ENCODE peak calls at places on chromosomes 5 and 9, in four cellular contexts. N, Y, T and O are unnamed samples.

GRCh38 chr9:134661299-134661698 is 19.7 kb downstream of the COL5A1 start:
- DNase-seq in Y (no peak), T (peak; percentile 59), N (no peak), O (no peak)

GRCh38 chr5:157100140-157100679 is 8.6 kb downstream of the HAVCR2 start:
- DNase-seq in Y (no peak), N (no peak), T (peak; percentile 43), O (peak; percentile 27)

GRCh38 chr9:137968235-137968634 is 90.7 kb downstream of the CACNA1B start:
- DNase-seq in Y (no peak), T (no peak), N (no peak), O (no peak)

GRCh38 chr9:130426883-130427282 is 17.9 kb upstream of the ASS1 start:
- DNase-seq in N (peak; percentile 92), T (no peak), Y (peak; percentile 93), O (peak; percentile 39)

GRCh38 chr5:73751254-73751914 is 125.4 kb downstream of the ARHGEF28 start:
- DNase-seq in N (no peak), T (no peak), Y (no peak), O (no peak)

GRCh38 chr5:121462441-121462840 is 389.2 kb upstream of the FTMT start:
- DNase-seq in Y (no peak), T (no peak), N (no peak), O (no peak)

GRCh38 chr9:130003943-130004552 is 38.9 kb downstream of the FNBP1 start:
- DNase-seq in Y (no peak), T (no peak), N (no peak), O (no peak)

GRCh38 chr5:143652104-143652700 is 159.8 kb upstream of the HMHB1 start:
- DNase-seq in Y (peak; percentile 55), T (no peak), N (peak; percentile 33), O (peak; percentile 45)

GRCh38 chr9:135663857-135664256 is 748 bp downstream of the LCN9 start:
- DNase-seq in N (no peak), T (no peak), Y (no peak), O (no peak)

GRCh38 chr5:40797273-40798011 is 732 bp downstream of the PRKAA1 start:
- DNase-seq in Y (peak; percentile 64), N (peak; percentile 37), T (peak; percentile 54), O (peak; percentile 59)

GRCh38 chr5:157828949-157829639 is 29.9 kb downstream of the CLINT1 start:
- DNase-seq in T (no peak), Y (peak; percentile 7), N (peak; percentile 10), O (no peak)

GRCh38 chr5:31678180-31678579 is 39.2 kb downstream of the PDZD2 start:
- DNase-seq in T (no peak), N (no peak), Y (no peak), O (no peak)

GRCh38 chr9:12702160-12702758 is 9.1 kb downstream of the TYRP1 start:
- DNase-seq in Y (peak; percentile 41), T (peak; percentile 41), N (peak; percentile 57), O (peak; percentile 85)

GRCh38 chr5:166014256-166014655 is 2277.2 kb upstream of the WWC1 start:
- DNase-seq in T (no peak), N (peak; percentile 26), Y (no peak), O (no peak)

GRCh38 chr5:134437340-134438267 is 25.9 kb upstream of the CDKN2AIPNL start:
- DNase-seq in Y (no peak), T (no peak), N (peak; percentile 30), O (peak; percentile 84)

GRCh38 chr9:87812375-87813118 is 70.1 kb upstream of the SPATA31E1 start:
- DNase-seq in T (peak; percentile 54), Y (peak; percentile 62), N (peak; percentile 70), O (peak; percentile 74)

GRCh38 chr9:122236681-122237080 is 7.9 kb upstream of the LHX6 start:
- DNase-seq in N (no peak), Y (no peak), T (no peak), O (no peak)

GRCh38 chr5:15683332-15683731 is 183.4 kb downstream of the FBXL7 start:
- DNase-seq in N (no peak), Y (no peak), T (no peak), O (no peak)

GRCh38 chr9:4883326-4883873 is 90.7 kb downstream of the RCL1 start:
- DNase-seq in N (no peak), Y (no peak), T (no peak), O (no peak)

GRCh38 chr9:134304306-134304705 is 21.9 kb upstream of the RXRA start:
- DNase-seq in N (no peak), T (no peak), Y (no peak), O (no peak)

GRCh38 chr5:178545156-178545555 is 45.0 kb downstream of the COL23A1 start:
- DNase-seq in N (no peak), Y (no peak), T (no peak), O (no peak)

DNA sequence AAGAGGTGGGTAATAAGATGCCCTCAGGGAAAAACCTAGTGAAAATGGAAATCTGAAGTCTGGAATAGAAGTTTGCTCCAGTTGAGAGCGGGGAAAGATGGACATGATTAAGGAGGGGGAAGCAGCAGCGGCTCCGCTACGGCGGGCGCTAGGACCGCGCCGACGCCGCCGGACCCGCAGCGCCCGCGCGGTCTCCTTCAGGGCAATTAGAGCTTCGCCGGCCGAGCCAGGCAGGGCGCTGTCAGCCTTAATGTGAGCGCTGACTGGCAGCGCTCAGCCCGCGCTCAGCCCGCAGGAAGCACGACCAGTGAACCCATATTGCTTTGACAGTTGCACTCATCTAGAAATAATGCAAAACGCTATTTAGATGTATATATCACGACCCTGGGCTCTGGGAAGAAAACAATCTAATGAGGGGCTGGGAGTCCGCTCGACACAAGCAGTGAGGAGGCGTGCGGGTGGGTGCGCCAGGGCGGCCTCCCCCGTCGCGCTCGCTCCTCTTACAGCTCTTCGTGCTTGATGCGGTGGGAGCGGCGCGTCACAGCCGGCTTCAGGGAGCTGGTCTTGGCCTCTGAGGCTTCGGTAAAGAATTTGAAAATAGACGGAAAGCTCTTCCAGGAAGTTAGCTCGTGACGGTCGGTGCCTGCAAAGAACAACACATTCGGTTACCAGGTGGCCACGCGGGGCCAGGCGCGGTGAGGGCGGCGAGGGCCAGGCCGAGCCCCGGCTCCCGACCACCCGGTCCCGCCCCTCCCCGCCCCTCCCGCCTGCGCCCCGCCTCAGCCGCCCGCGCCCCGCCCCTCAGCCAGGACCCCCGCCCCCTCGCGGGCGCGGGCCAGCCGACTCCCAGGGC is 37.7 kb downstream of the NR2F1 start:
- DNase-seq in N (peak; percentile 49), T (peak; percentile 61), Y (peak; percentile 67), O (peak; percentile 43)
- TF ChIP-seq CTCF in N (peak; percentile 37), T (no peak), Y (no peak), O (peak; percentile 5)

GRCh38 chr9:117413346-117414219 is 1.3 kb downstream of the ASTN2 start:
- DNase-seq in Y (peak; percentile 1), N (no peak), T (no peak), O (no peak)
- H3K4me3 ChIP-seq in Y (no peak overlapping the region), N (no peak overlapping the region), T (no peak overlapping the region), O (no peak overlapping the region)

GRCh38 chr9:15961217-15961616 is 408.4 kb downstream of the CCDC171 start:
- DNase-seq in T (no peak), Y (no peak), N (no peak), O (no peak)

GRCh38 chr9:15965246-15965745 is 412.5 kb downstream of the CCDC171 start:
- DNase-seq in N (no peak), Y (no peak), T (no peak), O (no peak)

GRCh38 chr9:15966471-15966870 is 413.6 kb downstream of the CCDC171 start:
- DNase-seq in Y (no peak), T (no peak), N (no peak), O (no peak)

GRCh38 chr9:15972760-15973159 is 419.9 kb downstream of the CCDC171 start:
- DNase-seq in N (no peak), T (no peak), Y (no peak), O (no peak)

DNA sequence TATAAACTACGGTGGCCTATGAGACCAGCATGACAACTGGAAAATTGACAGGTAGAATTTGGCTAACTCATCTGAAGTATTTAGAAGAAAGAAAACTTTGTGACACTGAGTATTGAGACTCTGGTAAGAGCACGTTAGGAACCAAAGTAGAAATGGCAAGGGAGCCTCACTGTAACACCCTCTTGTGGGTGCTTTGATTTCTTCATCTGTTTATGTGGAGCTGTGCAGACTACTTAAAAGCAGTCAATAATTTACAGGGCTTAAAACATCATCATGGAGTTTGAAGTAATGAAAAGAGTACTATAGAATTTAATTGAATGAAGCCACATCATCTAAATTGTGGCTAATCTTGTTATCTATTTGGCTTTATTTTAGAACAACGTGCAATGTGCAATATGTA is 414.2 kb downstream of the CCDC171 start:
- DNase-seq in Y (no peak), N (no peak), T (no peak), O (no peak)
- TF ChIP-seq CTCF in Y (no peak), N (no peak), T (no peak), O (no peak)

GRCh38 chr5:115961413-115962238 is 649 bp upstream of the LVRN start:
- DNase-seq in T (peak; percentile 74), N (no peak), Y (no peak), O (peak; percentile 38)
- H3K4me3 ChIP-seq in T (peak overlapping the region; percentile 33), N (no peak overlapping the region), Y (no peak overlapping the region), O (peak overlapping the region; percentile 25)

GRCh38 chr5:112921031-112921832 is 795 bp downstream of the REEP5 start:
- DNase-seq in T (peak; percentile 56), N (peak; percentile 55), Y (peak; percentile 66), O (peak; percentile 54)
- TF ChIP-seq CTCF in T (no peak), N (no peak), Y (no peak), O (no peak)

DNA sequence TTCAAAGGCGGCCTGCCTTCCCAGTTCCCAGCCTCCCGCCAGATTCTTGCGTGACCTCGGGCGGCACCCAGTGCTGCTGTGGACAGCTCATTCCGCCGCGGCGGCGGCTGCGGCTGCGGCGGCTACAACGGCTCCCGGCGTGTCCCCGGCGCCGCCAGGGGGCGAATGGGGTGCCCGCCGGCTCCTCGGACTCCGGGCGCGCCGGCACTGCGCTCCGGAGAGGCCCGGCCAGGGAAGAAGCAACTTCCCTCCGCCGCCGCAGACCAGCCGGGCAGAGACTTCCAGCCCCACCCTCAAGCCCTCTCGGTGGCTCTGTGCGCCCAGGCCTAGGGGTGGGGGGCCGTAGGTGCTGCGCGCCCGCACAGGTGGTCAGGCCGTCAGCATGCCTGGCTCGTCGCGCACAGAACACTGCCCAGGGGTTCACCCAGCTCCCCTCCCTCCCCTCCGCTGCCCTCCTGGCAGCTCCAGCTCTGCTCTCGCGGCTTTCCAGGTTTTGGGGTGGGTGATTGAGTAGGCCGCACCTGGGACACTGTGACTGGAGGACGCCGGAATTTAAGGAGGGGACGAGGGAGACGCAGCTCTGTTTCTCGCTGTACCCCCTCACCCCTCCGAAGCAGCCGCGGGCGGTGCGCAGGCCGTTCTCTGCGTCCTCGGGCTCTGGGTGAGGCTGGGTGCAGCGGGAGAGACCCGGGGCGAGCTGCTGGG is 20.2 kb downstream of the IGIP start:
- DNase-seq in Y (peak; percentile 44), N (peak; percentile 37), T (peak; percentile 76), O (peak; percentile 59)
- H3K4me3 ChIP-seq in Y (no peak overlapping the region), N (peak overlapping the region; percentile 38), T (peak overlapping the region; percentile 36), O (peak overlapping the region; percentile 50)

GRCh38 chr5:1844708-1845436 is 37.9 kb downstream of the IRX4 start:
- DNase-seq in T (no peak), N (no peak), Y (no peak), O (no peak)
- TF ChIP-seq CTCF in T (no peak), N (no peak), Y (no peak), O (no peak)